ENCODE peak calls at places on chromosomes 7 and 10, in nine cellular contexts. X, W, J, Z, K, I, N, A and Y are unnamed samples.

GRCh38 chr7:73699370-73700069 is 16.1 kb downstream of the BUD23 start:
- DNase-seq in J (no peak), X (no peak), W (no peak), K (no peak), N (no peak), I (no peak), Z (no peak), A (peak; percentile 62), Y (no peak)

GRCh38 chr10:88271736-88272135 is 311.4 kb downstream of the RNLS start:
- DNase-seq in A (no peak), J (peak; percentile 64), K (no peak), N (no peak), W (no peak), I (no peak), X (no peak), Z (no peak), Y (no peak)

GRCh38 chr7:15461576-15461975 is 100.2 kb downstream of the AGMO start:
- DNase-seq in Z (no peak), K (no peak), A (peak; percentile 4), J (peak; percentile 96), X (no peak), W (peak; percentile 77), N (no peak), I (peak; percentile 18), Y (no peak)

GRCh38 chr7:6917258-6917657 is 91.2 kb upstream of the CCZ1B start:
- DNase-seq in X (no peak), N (no peak), K (no peak), Z (no peak), I (no peak), W (no peak), A (no peak), J (no peak), Y (no peak)

GRCh38 chr7:134444198-134444960 is 14.5 kb downstream of the AKR1B1 start:
- DNase-seq in I (no peak), Z (no peak), A (no peak), X (no peak), W (no peak), N (no peak), J (no peak), K (peak; percentile 52), Y (no peak)

GRCh38 chr10:131590567-131590966 is 279.0 kb upstream of the TCERG1L start:
- DNase-seq in Z (no peak), N (no peak), J (no peak), A (no peak), K (no peak), I (no peak), W (no peak), X (no peak), Y (no peak)

GRCh38 chr7:156650042-156650441 is 9.5 kb downstream of the RNF32 start:
- DNase-seq in I (no peak), Z (no peak), X (no peak), N (no peak), A (peak; percentile 65), W (no peak), J (peak; percentile 22), K (no peak), Y (no peak)

GRCh38 chr7:92904292-92905131 is 68.1 kb upstream of the CDK6 start:
- DNase-seq in N (no peak), W (peak; percentile 86), K (no peak), J (peak; percentile 98), I (peak; percentile 95), Z (peak; percentile 33), X (peak; percentile 71), A (peak; percentile 29), Y (no peak)

GRCh38 chr10:107487284-107487683 is 322.8 kb upstream of the SORCS1 start:
- DNase-seq in W (no peak), J (peak; percentile 17), K (no peak), X (no peak), N (no peak), A (no peak), I (no peak), Z (no peak), Y (no peak)

GRCh38 chr10:72976886-72977285 is 22.3 kb upstream of the PLA2G12B start:
- DNase-seq in I (no peak), X (no peak), J (no peak), K (no peak), Z (no peak), N (no peak), W (no peak), A (no peak), Y (no peak)

GRCh38 chr10:50807851-50808776 is 68.4 kb downstream of the ASAH2B start:
- DNase-seq in J (peak; percentile 48), K (no peak), Z (no peak), W (no peak), A (peak; percentile 72), N (no peak), X (no peak), I (no peak), Y (no peak)

GRCh38 chr7:134941185-134941900 is 45.0 kb upstream of the AGBL3 start:
- DNase-seq in A (peak; percentile 71), N (no peak), Z (peak; percentile 56), J (peak; percentile 95), W (peak; percentile 62), K (no peak), I (peak; percentile 94), X (no peak), Y (no peak)

GRCh38 chr10:93072713-93073538 is 767 bp upstream of the CYP26A1 start:
- DNase-seq in K (no peak), X (no peak), W (no peak), N (no peak), J (no peak), I (no peak), A (no peak), Z (no peak), Y (no peak)

GRCh38 chr10:22325272-22325947 is 4.5 kb downstream of the BMI1 start:
- DNase-seq in X (peak; percentile 62), J (peak; percentile 67), I (no peak), N (peak; percentile 37), A (peak; percentile 85), W (peak; percentile 38), K (no peak), Z (no peak), Y (no peak)

GRCh38 chr7:140161047-140161446 is 15.7 kb downstream of the KDM7A start:
- DNase-seq in K (no peak), W (no peak), Z (no peak), X (no peak), I (no peak), N (no peak), J (no peak), A (no peak), Y (no peak)

GRCh38 chr7:131945313-131945831 is 388.9 kb upstream of the PODXL start:
- DNase-seq in N (peak; percentile 47), Z (peak; percentile 69), I (no peak), W (no peak), A (peak; percentile 84), K (no peak), X (no peak), J (peak; percentile 34), Y (peak; percentile 48)

GRCh38 chr7:69967152-69967591 is 368.9 kb downstream of the AUTS2 start:
- DNase-seq in K (no peak), N (no peak), X (no peak), A (peak; percentile 11), Z (no peak), I (no peak), J (no peak), W (no peak), Y (no peak)

GRCh38 chr7:69963388-69963787 is 365.1 kb downstream of the AUTS2 start:
- DNase-seq in W (no peak), N (no peak), J (no peak), K (no peak), I (no peak), Z (no peak), X (no peak), A (no peak), Y (no peak)

GRCh38 chr7:69962856-69963149 is 364.5 kb downstream of the AUTS2 start:
- DNase-seq in W (no peak), K (no peak), Z (no peak), N (peak; percentile 81), I (no peak), J (peak; percentile 1), A (no peak), X (no peak), Y (no peak)

GRCh38 chr7:69968969-69969368 is 370.7 kb downstream of the AUTS2 start:
- DNase-seq in W (no peak), J (no peak), N (no peak), K (no peak), X (no peak), Z (no peak), I (no peak), A (no peak), Y (no peak)

DNA sequence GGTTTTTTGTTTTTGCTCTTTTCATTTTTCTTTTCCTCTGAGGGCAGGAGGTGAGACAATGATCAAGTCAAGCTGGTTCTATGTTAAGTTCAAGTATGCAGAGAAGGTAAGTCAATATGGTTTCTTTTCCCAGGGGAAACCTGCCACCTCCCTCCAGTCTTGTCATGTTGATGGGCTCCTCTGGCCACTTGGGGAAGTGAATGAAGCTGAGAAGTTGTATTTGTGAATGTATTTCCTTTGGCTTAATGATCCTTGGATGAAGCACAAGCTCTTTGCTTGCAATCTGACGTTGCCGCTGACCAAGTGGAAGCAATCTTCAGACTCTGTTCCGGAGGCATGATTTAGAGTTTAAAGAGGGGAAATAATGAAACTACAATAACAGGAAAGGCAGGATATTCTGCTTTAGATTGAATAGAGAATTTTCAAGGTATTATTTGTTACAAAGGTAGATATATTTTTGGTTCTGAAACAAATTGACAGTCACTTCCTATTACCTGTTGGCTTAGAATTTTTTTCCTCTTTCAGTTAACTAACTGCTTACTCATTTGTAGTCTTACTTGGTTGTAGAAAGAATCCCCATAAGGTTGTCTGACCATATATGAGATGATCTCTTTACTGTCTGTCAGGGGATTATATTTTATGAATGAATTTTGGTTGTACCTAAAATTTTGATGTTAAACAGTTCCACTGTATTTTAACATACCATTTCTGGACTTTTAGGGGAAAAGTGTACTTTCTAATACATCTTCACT is 369.6 kb downstream of the AUTS2 start:
- DNase-seq in N (peak; percentile 17), I (no peak), X (no peak), K (no peak), W (no peak), A (no peak), J (no peak), Z (peak; percentile 20), Y (no peak)
- H3K4me3 ChIP-seq in N (no peak overlapping the region), I (no peak overlapping the region), X (no peak overlapping the region), K (no peak overlapping the region), W (no peak overlapping the region), A (no peak overlapping the region), J (no peak overlapping the region), Z (no peak overlapping the region), Y (no peak overlapping the region)

GRCh38 chr10:52313350-52314006 is 603 bp upstream of the DKK1 start:
- DNase-seq in W (no peak), I (no peak), J (no peak), N (no peak), A (peak; percentile 17), K (no peak), X (no peak), Z (no peak), Y (no peak)
- H3K4me3 ChIP-seq in W (peak overlapping the region; percentile 95), I (peak overlapping the region; percentile 53), J (peak overlapping the region; percentile 85), N (no peak overlapping the region), A (peak overlapping the region; percentile 90), K (peak overlapping the region; percentile 70), X (no peak overlapping the region), Z (peak overlapping the region; percentile 40), Y (peak overlapping the region; percentile 48)

GRCh38 chr10:14605231-14605925 is 169.3 kb downstream of the FAM107B start:
- DNase-seq in Z (no peak), X (no peak), A (no peak), K (no peak), N (no peak), W (no peak), I (no peak), J (peak; percentile 85), Y (no peak)
- H3K4me3 ChIP-seq in Z (no peak overlapping the region), X (no peak overlapping the region), A (peak overlapping the region; percentile 46), K (peak overlapping the region; percentile 79), N (peak overlapping the region; percentile 81), W (peak overlapping the region; percentile 66), I (no peak overlapping the region), J (peak overlapping the region; percentile 56), Y (no peak overlapping the region)

GRCh38 chr10:70324341-70324861 is 40.6 kb upstream of the NPFFR1 start:
- DNase-seq in W (no peak), Z (no peak), K (no peak), X (no peak), N (peak; percentile 81), A (no peak), I (no peak), J (no peak), Y (no peak)
- H3K4me3 ChIP-seq in W (no peak overlapping the region), Z (no peak overlapping the region), K (no peak overlapping the region), X (no peak overlapping the region), N (peak overlapping the region; percentile 24), A (no peak overlapping the region), I (no peak overlapping the region), J (no peak overlapping the region), Y (no peak overlapping the region)